ENCODE peak calls at places on chromosomes 12 and 14, in six cellular contexts. K, S, O, U, Z and J are unnamed samples.
A peak's percentile ranks its signal among the peaks of the same experiment; 100 is the strongest.

GRCh38 chr14:64729386-64730060 is 25.3 kb downstream of the PLEKHG3 start:
- DNase-seq in O (no peak), Z (no peak), K (no peak), S (no peak), U (no peak), J (no peak)

GRCh38 chr12:107774349-107775029 is at the start of gene ASCL4:
- DNase-seq in U (no peak), Z (no peak), K (no peak), O (no peak), S (no peak), J (no peak)

GRCh38 chr14:77498120-77498979 is at the start of gene ISM2:
- DNase-seq in S (no peak), O (peak; percentile 12), Z (peak; percentile 42), U (no peak), K (peak; percentile 27), J (peak; percentile 42)

GRCh38 chr14:68467425-68467824 is 325.4 kb downstream of the ZFP36L1 start:
- DNase-seq in O (no peak), K (no peak), Z (no peak), U (no peak), S (no peak), J (no peak)

GRCh38 chr12:40300490-40300889 is 75.7 kb downstream of the LRRK2 start:
- DNase-seq in Z (no peak), S (no peak), K (no peak), O (no peak), U (no peak), J (no peak)

GRCh38 chr12:52217223-52217622 is 15.8 kb upstream of the KRT7 start:
- DNase-seq in U (peak; percentile 12), S (peak; percentile 66), K (no peak), Z (peak; percentile 91), O (peak; percentile 44), J (peak; percentile 47)

GRCh38 chr14:72591401-72591800 is 302.5 kb downstream of the DPF3 start:
- DNase-seq in Z (no peak), U (no peak), S (no peak), O (no peak), K (no peak), J (no peak)

GRCh38 chr12:120528861-120529525 is at the start of gene COQ5:
- DNase-seq in Z (peak; percentile 92), U (peak; percentile 87), K (peak; percentile 90), S (peak; percentile 93), O (peak; percentile 89), J (peak; percentile 91)

GRCh38 chr14:51318777-51319176 is 78.7 kb downstream of the TMX1 start:
- DNase-seq in S (no peak), O (peak; percentile 57), K (no peak), Z (no peak), U (no peak), J (no peak)

GRCh38 chr14:32939254-32940065 is 781 bp downstream of the NPAS3 start:
- DNase-seq in O (peak; percentile 68), S (no peak), Z (peak; percentile 68), U (peak; percentile 86), K (peak; percentile 82), J (peak; percentile 85)

GRCh38 chr14:95533391-95533821 is 1.4 kb upstream of the GLRX5 start:
- DNase-seq in Z (no peak), S (no peak), K (no peak), U (no peak), O (peak; percentile 67), J (peak; percentile 75)

GRCh38 chr14:69335421-69335820 is 62.7 kb downstream of the ERH start:
- DNase-seq in Z (no peak), S (no peak), K (no peak), O (no peak), U (no peak), J (no peak)

GRCh38 chr12:1517007-1517406 is 77.4 kb downstream of the FBXL14 start:
- DNase-seq in K (no peak), Z (no peak), O (no peak), U (no peak), S (no peak), J (no peak)

GRCh38 chr12:110345963-110346362 is 57.5 kb downstream of the ANAPC7 start:
- DNase-seq in O (no peak), S (no peak), Z (no peak), U (no peak), K (no peak), J (peak; percentile 10)

GRCh38 chr14:72565200-72565599 is 328.7 kb downstream of the DPF3 start:
- DNase-seq in O (no peak), U (no peak), S (no peak), Z (no peak), K (no peak), J (no peak)

GRCh38 chr14:80498533-80498932 is 287.2 kb upstream of the DIO2 start:
- DNase-seq in Z (no peak), U (no peak), S (no peak), O (no peak), K (no peak), J (no peak)

GRCh38 chr14:93527076-93527692 is 96.4 kb downstream of the UNC79 start:
- DNase-seq in O (no peak), K (no peak), Z (no peak), U (no peak), S (no peak), J (peak; percentile 3)

GRCh38 chr12:68497702-68498101 is 113.0 kb upstream of the RAP1B start:
- DNase-seq in U (no peak), S (no peak), Z (no peak), K (no peak), O (peak; percentile 13), J (no peak)

GRCh38 chr14:49972199-49972671 is 79.4 kb downstream of the ARF6 start:
- DNase-seq in S (no peak), Z (no peak), U (no peak), O (peak; percentile 90), K (no peak), J (no peak)

GRCh38 chr14:101037021-101037817 is 133.7 kb upstream of the RTL1 start:
- DNase-seq in K (peak; percentile 11), Z (no peak), S (no peak), O (no peak), U (peak; percentile 9), J (no peak)

GRCh38 chr14:88249266-88249665 is 73.8 kb downstream of the KCNK10 start:
- DNase-seq in K (no peak), U (no peak), Z (no peak), O (no peak), S (no peak), J (no peak)

GRCh38 chr14:80996049-80996901 is 40.9 kb downstream of the TSHR start:
- DNase-seq in U (peak; percentile 31), K (no peak), S (peak; percentile 50), Z (no peak), O (peak; percentile 44), J (peak; percentile 39)

GRCh38 chr12:14854586-14855163 is 11.3 kb upstream of the ART4 start:
- DNase-seq in Z (no peak), U (no peak), S (no peak), K (no peak), O (peak; percentile 84), J (no peak)

GRCh38 chr12:124294686-124295315 is at the start of gene RFLNA:
- DNase-seq in S (no peak), Z (peak; percentile 62), U (peak; percentile 31), K (no peak), O (peak; percentile 42), J (no peak)

GRCh38 chr14:49659526-49660455 is 24.7 kb upstream of the DNAAF2 start:
- DNase-seq in K (no peak), O (no peak), S (no peak), Z (no peak), U (no peak), J (no peak)

GRCh38 chr12:63394994-63395393 is 244.0 kb upstream of the AVPR1A start:
- DNase-seq in O (no peak), K (no peak), Z (no peak), U (no peak), S (no peak), J (no peak)

GRCh38 chr14:75566321-75566720 is 12.1 kb upstream of the FLVCR2 start:
- DNase-seq in S (no peak), Z (no peak), K (no peak), U (no peak), O (no peak), J (no peak)
- H3K4me3 ChIP-seq in S (no peak overlapping the region), Z (no peak overlapping the region), K (no peak overlapping the region), U (no peak overlapping the region), O (no peak overlapping the region), J (no peak overlapping the region)

DNA sequence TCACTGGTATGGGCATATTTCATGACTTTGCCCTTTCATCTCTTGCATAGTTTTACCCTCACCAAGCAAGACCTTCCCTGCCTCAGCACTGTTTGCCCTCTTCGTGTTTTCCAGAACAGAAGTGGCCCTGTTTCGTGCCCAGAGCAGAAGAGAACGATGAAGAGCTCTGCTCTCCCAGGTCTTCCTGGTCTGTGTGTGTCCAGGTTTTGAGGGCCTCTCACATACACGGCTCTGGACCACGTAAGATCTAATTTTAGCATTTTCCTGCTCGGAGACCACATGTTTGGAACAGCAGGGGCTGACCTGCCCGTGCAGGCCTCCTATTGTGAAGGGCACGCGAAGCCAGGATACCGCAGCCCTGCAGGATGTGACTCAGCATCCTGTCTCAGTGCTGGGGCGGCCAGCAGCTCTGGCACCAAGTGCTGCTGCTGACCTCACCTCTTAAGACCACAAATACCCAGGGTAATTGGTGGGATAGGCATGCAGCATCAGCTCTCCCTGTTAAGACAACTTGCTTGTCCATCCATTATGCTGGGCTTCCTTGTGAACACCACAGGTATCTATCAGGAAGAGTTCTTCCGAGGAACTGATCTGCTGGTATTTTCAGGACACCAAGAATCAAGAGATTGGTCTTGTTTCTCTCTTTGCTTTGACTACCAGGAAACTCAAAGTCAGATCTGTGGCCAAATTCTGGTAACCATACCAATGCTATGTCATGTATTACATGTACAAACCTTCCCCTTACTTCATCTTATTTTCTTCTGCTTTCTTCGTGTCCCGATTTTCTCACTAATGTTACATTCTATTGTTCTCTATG is 19.0 kb downstream of the SSH1 start:
- DNase-seq in K (peak; percentile 81), Z (peak; percentile 72), O (peak; percentile 100), U (peak; percentile 71), S (peak; percentile 68), J (peak; percentile 93)
- TF ChIP-seq POLR2A in K (peak; percentile 43), Z (no peak), O (peak; percentile 79), U (no peak), S (peak; percentile 45), J (peak; percentile 38)

GRCh38 chr12:131242741-131243496 is 289.2 kb downstream of the ADGRD1 start:
- DNase-seq in S (no peak), K (no peak), O (no peak), U (no peak), Z (no peak), J (no peak)
- H3K4me3 ChIP-seq in S (no peak overlapping the region), K (no peak overlapping the region), O (no peak overlapping the region), U (no peak overlapping the region), Z (no peak overlapping the region), J (no peak overlapping the region)

GRCh38 chr12:25384038-25384953 is 133.6 kb upstream of the KRAS start:
- DNase-seq in U (no peak), O (no peak), Z (no peak), S (no peak), K (no peak), J (no peak)
- TF ChIP-seq POLR2A in U (no peak), O (no peak), Z (no peak), S (no peak), K (no peak), J (no peak)

DNA sequence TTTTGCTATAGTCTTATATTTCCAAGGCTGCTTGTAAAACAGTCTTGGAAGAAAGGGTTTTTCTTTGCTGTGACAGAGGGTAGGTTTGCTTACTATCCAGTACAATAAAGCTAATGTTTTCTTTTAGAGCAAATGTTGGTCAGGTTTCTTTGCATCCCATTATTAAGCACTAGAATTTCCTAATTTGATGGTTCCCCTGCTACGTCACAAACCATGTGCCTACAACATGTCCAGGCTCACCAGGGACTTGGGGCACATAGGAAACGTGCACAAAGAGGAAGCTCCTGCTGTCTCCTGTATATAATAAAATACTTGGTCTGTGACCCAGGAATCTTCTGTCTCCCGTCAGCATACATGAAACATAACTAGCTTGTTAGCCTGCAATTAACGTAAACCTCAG is 486.3 kb upstream of the LRFN5 start:
- DNase-seq in K (no peak), S (no peak), O (no peak), U (no peak), Z (no peak), J (no peak)
- H3K4me3 ChIP-seq in K (no peak overlapping the region), S (no peak overlapping the region), O (no peak overlapping the region), U (no peak overlapping the region), Z (no peak overlapping the region), J (no peak overlapping the region)